ENCODE peak calls at places on chromosome 10, in seven cellular contexts. One of them, this sample, is unnamed.

GRCh38 chr10:84294766-84295447 is 33.5 kb upstream of the CCSER2 start:
- DNase-seq in brain microvascular endothelial cell: no peak
- DNase-seq in psoas muscle: no peak
- DNase-seq in CD8-positive, alpha-beta T cell: no peak
- DNase-seq in coronary artery: no peak
- DNase-seq in transverse colon: no peak
- DNase-seq in AG04450: no peak
- DNase-seq in this sample: no peak

GRCh38 chr10:85601526-85601925 is 765.1 kb downstream of the GRID1 start:
- DNase-seq in transverse colon: no peak
- DNase-seq in psoas muscle: no peak
- DNase-seq in coronary artery: no peak
- DNase-seq in AG04450: no peak
- DNase-seq in CD8-positive, alpha-beta T cell: no peak
- DNase-seq in brain microvascular endothelial cell: no peak
- DNase-seq in this sample: no peak

GRCh38 chr10:132939957-132940790 is 2.2 kb downstream of the CFAP46 start:
- DNase-seq in AG04450: peak; percentile 11
- DNase-seq in coronary artery: no peak
- DNase-seq in psoas muscle: peak; percentile 68
- DNase-seq in brain microvascular endothelial cell: peak; percentile 18
- DNase-seq in transverse colon: peak; percentile 35
- DNase-seq in CD8-positive, alpha-beta T cell: no peak
- DNase-seq in this sample: peak; percentile 47

GRCh38 chr10:68074404-68074774 is 694 bp downstream of the HERC4 start:
- DNase-seq in brain microvascular endothelial cell: no peak
- DNase-seq in coronary artery: no peak
- DNase-seq in psoas muscle: no peak
- DNase-seq in CD8-positive, alpha-beta T cell: no peak
- DNase-seq in AG04450: no peak
- DNase-seq in transverse colon: no peak
- DNase-seq in this sample: no peak

GRCh38 chr10:13316635-13317311 is 16.9 kb upstream of the PHYH start:
- DNase-seq in brain microvascular endothelial cell: no peak
- DNase-seq in CD8-positive, alpha-beta T cell: no peak
- DNase-seq in transverse colon: no peak
- DNase-seq in psoas muscle: no peak
- DNase-seq in coronary artery: no peak
- DNase-seq in AG04450: no peak
- DNase-seq in this sample: no peak

GRCh38 chr10:101763141-101763540 is 12.8 kb downstream of the FGF8 start:
- DNase-seq in psoas muscle: no peak
- DNase-seq in brain microvascular endothelial cell: no peak
- DNase-seq in coronary artery: peak; percentile 60
- DNase-seq in AG04450: no peak
- DNase-seq in transverse colon: no peak
- DNase-seq in CD8-positive, alpha-beta T cell: no peak
- DNase-seq in this sample: no peak

GRCh38 chr10:90817173-90817889 is 40.5 kb downstream of the HTR7 start:
- DNase-seq in psoas muscle: no peak
- DNase-seq in coronary artery: no peak
- DNase-seq in brain microvascular endothelial cell: no peak
- DNase-seq in CD8-positive, alpha-beta T cell: no peak
- DNase-seq in AG04450: no peak
- DNase-seq in transverse colon: no peak
- DNase-seq in this sample: no peak

GRCh38 chr10:66218981-66219587 is 706.8 kb upstream of the LRRTM3 start:
- DNase-seq in brain microvascular endothelial cell: peak; percentile 45
- DNase-seq in coronary artery: no peak
- DNase-seq in transverse colon: no peak
- DNase-seq in AG04450: no peak
- DNase-seq in CD8-positive, alpha-beta T cell: no peak
- DNase-seq in psoas muscle: no peak
- DNase-seq in this sample: no peak

GRCh38 chr10:230758-231157 is 95.5 kb downstream of the ZMYND11 start:
- DNase-seq in brain microvascular endothelial cell: no peak
- DNase-seq in transverse colon: no peak
- DNase-seq in psoas muscle: no peak
- DNase-seq in AG04450: no peak
- DNase-seq in CD8-positive, alpha-beta T cell: no peak
- DNase-seq in coronary artery: no peak
- DNase-seq in this sample: no peak

GRCh38 chr10:133252223-133252552 is 14.5 kb downstream of the VENTX start:
- DNase-seq in transverse colon: no peak
- DNase-seq in brain microvascular endothelial cell: no peak
- DNase-seq in AG04450: no peak
- DNase-seq in coronary artery: no peak
- DNase-seq in psoas muscle: no peak
- DNase-seq in CD8-positive, alpha-beta T cell: no peak
- DNase-seq in this sample: no peak

GRCh38 chr10:1281402-1281782 is 225.2 kb downstream of the WDR37 start:
- DNase-seq in transverse colon: no peak
- DNase-seq in brain microvascular endothelial cell: no peak
- DNase-seq in coronary artery: no peak
- DNase-seq in psoas muscle: no peak
- DNase-seq in CD8-positive, alpha-beta T cell: no peak
- DNase-seq in AG04450: no peak
- DNase-seq in this sample: no peak

GRCh38 chr10:80509403-80510161 is 28.1 kb upstream of the SH2D4B start:
- DNase-seq in CD8-positive, alpha-beta T cell: no peak
- DNase-seq in AG04450: peak; percentile 29
- DNase-seq in coronary artery: peak; percentile 65
- DNase-seq in transverse colon: no peak
- DNase-seq in psoas muscle: peak; percentile 62
- DNase-seq in brain microvascular endothelial cell: peak; percentile 86
- DNase-seq in this sample: peak; percentile 5

GRCh38 chr10:59536151-59536550 is 173.5 kb downstream of the SLC16A9 start:
- DNase-seq in coronary artery: no peak
- DNase-seq in psoas muscle: no peak
- DNase-seq in CD8-positive, alpha-beta T cell: no peak
- DNase-seq in transverse colon: no peak
- DNase-seq in brain microvascular endothelial cell: peak; percentile 83
- DNase-seq in AG04450: peak; percentile 74
- DNase-seq in this sample: no peak

GRCh38 chr10:23522345-23522744 is 83.5 kb downstream of the OTUD1 start:
- DNase-seq in transverse colon: no peak
- DNase-seq in AG04450: no peak
- DNase-seq in psoas muscle: no peak
- DNase-seq in CD8-positive, alpha-beta T cell: no peak
- DNase-seq in brain microvascular endothelial cell: peak; percentile 1
- DNase-seq in coronary artery: no peak
- DNase-seq in this sample: no peak

GRCh38 chr10:52956861-52957260 is 184.3 kb upstream of the MBL2 start:
- DNase-seq in psoas muscle: no peak
- DNase-seq in coronary artery: no peak
- DNase-seq in transverse colon: no peak
- DNase-seq in AG04450: no peak
- DNase-seq in CD8-positive, alpha-beta T cell: no peak
- DNase-seq in brain microvascular endothelial cell: no peak
- DNase-seq in this sample: no peak

GRCh38 chr10:11875499-11876281 is 52.5 kb downstream of the PROSER2 start:
- DNase-seq in brain microvascular endothelial cell: peak; percentile 79
- DNase-seq in coronary artery: peak; percentile 83
- DNase-seq in AG04450: peak; percentile 15
- DNase-seq in transverse colon: peak; percentile 89
- DNase-seq in CD8-positive, alpha-beta T cell: no peak
- DNase-seq in psoas muscle: peak; percentile 91
- DNase-seq in this sample: peak; percentile 87
- H3K27ac ChIP-seq in brain microvascular endothelial cell: no peak overlapping the region
- H3K27ac ChIP-seq in coronary artery: peak overlapping the region; percentile 63
- H3K27ac ChIP-seq in AG04450: no peak overlapping the region
- H3K27ac ChIP-seq in transverse colon: peak overlapping the region; percentile 69
- H3K27ac ChIP-seq in CD8-positive, alpha-beta T cell: no peak overlapping the region
- H3K27ac ChIP-seq in psoas muscle: peak overlapping the region; percentile 46
- H3K27ac ChIP-seq in this sample: peak overlapping the region; percentile 94

DNA sequence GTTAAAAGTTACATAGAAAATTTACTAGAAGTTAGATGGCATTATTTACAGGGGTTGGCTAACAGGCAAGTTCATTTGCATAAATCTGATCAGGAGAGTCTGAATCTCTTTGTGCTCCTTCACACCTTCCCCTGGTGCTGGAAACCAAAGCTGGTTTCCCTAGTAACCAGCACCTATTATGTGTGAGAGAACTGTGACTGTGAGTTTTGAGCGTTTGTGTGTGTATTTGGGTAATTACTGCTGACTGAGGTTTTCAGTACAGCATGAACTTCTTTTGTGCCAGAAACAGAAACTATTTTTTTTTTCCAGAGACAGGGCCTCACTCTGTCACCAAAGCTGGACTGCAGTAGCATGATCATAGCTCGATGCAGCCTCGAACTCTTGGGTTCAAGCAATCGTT is 10.3 kb upstream of the IFIT1B start:
- DNase-seq in AG04450: no peak
- DNase-seq in psoas muscle: no peak
- DNase-seq in coronary artery: no peak
- DNase-seq in transverse colon: no peak
- DNase-seq in brain microvascular endothelial cell: no peak
- DNase-seq in CD8-positive, alpha-beta T cell: no peak
- DNase-seq in this sample: no peak
- H3K27ac ChIP-seq in AG04450: no peak overlapping the region
- H3K27ac ChIP-seq in psoas muscle: no peak overlapping the region
- H3K27ac ChIP-seq in coronary artery: peak overlapping the region; percentile 58
- H3K27ac ChIP-seq in transverse colon: no peak overlapping the region
- H3K27ac ChIP-seq in brain microvascular endothelial cell: no peak overlapping the region
- H3K27ac ChIP-seq in CD8-positive, alpha-beta T cell: no peak overlapping the region
- H3K27ac ChIP-seq in this sample: no peak overlapping the region

DNA sequence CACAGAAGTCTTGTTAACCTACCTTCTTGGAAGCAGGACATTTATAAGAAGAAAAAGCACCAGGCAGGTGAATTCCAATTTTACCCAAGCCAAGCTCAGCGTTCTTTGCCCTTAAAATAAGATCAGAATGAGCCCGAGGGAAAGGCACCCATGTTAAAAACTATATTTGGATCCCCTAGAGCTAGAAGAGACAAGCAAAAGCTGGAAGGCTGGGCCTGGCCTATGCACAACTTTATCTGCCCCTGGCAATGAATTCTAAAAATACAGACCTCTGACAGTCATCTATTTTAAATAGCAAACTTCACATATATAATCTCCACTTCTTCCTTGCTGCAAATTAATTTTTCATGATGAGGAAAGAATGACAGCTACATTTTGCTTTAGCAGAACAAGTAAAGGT is 180.9 kb downstream of the FGFR2 start:
- DNase-seq in psoas muscle: no peak
- DNase-seq in coronary artery: no peak
- DNase-seq in transverse colon: no peak
- DNase-seq in AG04450: no peak
- DNase-seq in brain microvascular endothelial cell: no peak
- DNase-seq in CD8-positive, alpha-beta T cell: no peak
- DNase-seq in this sample: no peak
- H3K27ac ChIP-seq in psoas muscle: no peak overlapping the region
- H3K27ac ChIP-seq in coronary artery: no peak overlapping the region
- H3K27ac ChIP-seq in transverse colon: no peak overlapping the region
- H3K27ac ChIP-seq in AG04450: no peak overlapping the region
- H3K27ac ChIP-seq in brain microvascular endothelial cell: no peak overlapping the region
- H3K27ac ChIP-seq in CD8-positive, alpha-beta T cell: no peak overlapping the region
- H3K27ac ChIP-seq in this sample: no peak overlapping the region

DNA sequence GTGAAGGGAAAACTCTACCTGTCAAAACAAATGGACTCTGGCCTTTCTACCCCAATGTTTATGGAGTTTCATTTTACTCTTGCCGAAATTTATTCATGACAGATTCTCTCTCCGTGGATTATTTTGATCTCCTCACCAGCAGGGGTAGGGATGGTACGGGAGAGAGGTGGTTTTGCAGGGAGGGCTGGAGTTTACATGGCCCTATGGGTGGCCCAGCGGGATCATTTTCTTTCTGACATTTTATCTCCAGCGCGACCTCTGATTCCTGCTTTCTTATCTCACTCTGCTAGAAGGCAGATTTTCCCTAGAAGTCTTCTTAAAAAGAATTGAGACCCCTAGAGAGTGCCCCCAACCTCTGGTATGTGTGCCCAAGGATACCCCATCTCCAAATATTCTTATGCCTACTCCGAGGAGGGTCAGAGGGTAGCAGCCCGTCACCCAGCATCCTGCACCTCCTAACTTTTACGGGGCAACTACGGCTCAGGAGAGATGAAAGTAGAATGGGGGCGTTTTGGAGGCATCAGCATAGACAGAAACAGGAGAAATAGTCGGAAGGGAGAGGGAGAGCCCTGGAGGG is 10.1 kb upstream of the GATA3 start:
- DNase-seq in psoas muscle: no peak
- DNase-seq in transverse colon: no peak
- DNase-seq in AG04450: no peak
- DNase-seq in brain microvascular endothelial cell: no peak
- DNase-seq in coronary artery: no peak
- DNase-seq in CD8-positive, alpha-beta T cell: no peak
- DNase-seq in this sample: no peak
- H3K27ac ChIP-seq in psoas muscle: no peak overlapping the region
- H3K27ac ChIP-seq in transverse colon: no peak overlapping the region
- H3K27ac ChIP-seq in AG04450: no peak overlapping the region
- H3K27ac ChIP-seq in brain microvascular endothelial cell: no peak overlapping the region
- H3K27ac ChIP-seq in coronary artery: no peak overlapping the region
- H3K27ac ChIP-seq in CD8-positive, alpha-beta T cell: no peak overlapping the region
- H3K27ac ChIP-seq in this sample: no peak overlapping the region

DNA sequence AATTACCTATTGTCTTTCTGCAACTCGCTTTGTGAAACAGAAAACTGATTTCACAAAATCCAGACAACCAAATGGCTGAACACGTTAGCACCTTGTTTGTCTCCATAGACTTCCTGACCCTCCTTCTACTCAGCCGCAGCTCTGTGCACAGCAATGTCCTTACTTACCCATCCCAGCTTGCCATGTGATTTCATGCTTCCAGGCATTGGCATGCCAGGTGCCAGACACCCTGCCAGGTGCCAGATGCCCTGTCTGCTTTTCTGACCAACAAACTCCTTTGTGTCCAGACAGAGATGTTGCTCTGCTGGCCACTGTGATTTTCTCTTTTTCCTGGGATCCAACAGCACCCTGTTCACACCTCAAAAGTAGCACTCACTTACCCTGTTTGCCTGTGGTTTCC is 16.1 kb upstream of the FAM170B start:
- DNase-seq in AG04450: no peak
- DNase-seq in brain microvascular endothelial cell: no peak
- DNase-seq in psoas muscle: no peak
- DNase-seq in CD8-positive, alpha-beta T cell: no peak
- DNase-seq in coronary artery: no peak
- DNase-seq in transverse colon: no peak
- DNase-seq in this sample: no peak
- H3K27ac ChIP-seq in AG04450: no peak overlapping the region
- H3K27ac ChIP-seq in brain microvascular endothelial cell: no peak overlapping the region
- H3K27ac ChIP-seq in psoas muscle: no peak overlapping the region
- H3K27ac ChIP-seq in CD8-positive, alpha-beta T cell: no peak overlapping the region
- H3K27ac ChIP-seq in coronary artery: no peak overlapping the region
- H3K27ac ChIP-seq in transverse colon: no peak overlapping the region
- H3K27ac ChIP-seq in this sample: no peak overlapping the region

GRCh38 chr10:88792656-88793055 is 9.9 kb upstream of the LIPM start:
- DNase-seq in coronary artery: no peak
- DNase-seq in brain microvascular endothelial cell: peak; percentile 54
- DNase-seq in CD8-positive, alpha-beta T cell: no peak
- DNase-seq in AG04450: no peak
- DNase-seq in psoas muscle: peak; percentile 48
- DNase-seq in transverse colon: peak; percentile 10
- DNase-seq in this sample: no peak
- H3K27ac ChIP-seq in coronary artery: no peak overlapping the region
- H3K27ac ChIP-seq in brain microvascular endothelial cell: no peak overlapping the region
- H3K27ac ChIP-seq in CD8-positive, alpha-beta T cell: no peak overlapping the region
- H3K27ac ChIP-seq in AG04450: no peak overlapping the region
- H3K27ac ChIP-seq in psoas muscle: no peak overlapping the region
- H3K27ac ChIP-seq in transverse colon: no peak overlapping the region
- H3K27ac ChIP-seq in this sample: no peak overlapping the region